ENCODE peak calls at places on chromosomes 7 and 10, in eight cellular contexts. D is colonic mucosa, H is ovary, F is PC-9, M is Peyer's patch, T is HFF-Myc, A is endodermal cell, W is PC-3. Q is an unnamed sample.

GRCh38 chr7:151383638-151384351 is 26.0 kb downstream of the WDR86 start:
- DNase-seq in F (no peak), A (peak; percentile 36), T (no peak), D (no peak), M (no peak), H (no peak), W (no peak), Q (no peak)

GRCh38 chr10:124414077-124414476 is 4.6 kb downstream of the OAT start:
- DNase-seq in M (no peak), W (no peak), T (no peak), F (no peak), D (no peak), A (no peak), H (no peak), Q (no peak)

GRCh38 chr7:120985130-120985758 is 3.3 kb upstream of the CPED1 start:
- DNase-seq in W (no peak), H (no peak), M (no peak), T (no peak), A (no peak), F (no peak), D (no peak), Q (no peak)

GRCh38 chr7:115679976-115680375 is 350.6 kb downstream of the TFEC start:
- DNase-seq in W (peak; percentile 61), D (peak; percentile 56), M (no peak), A (peak; percentile 70), T (no peak), F (no peak), H (no peak), Q (no peak)

GRCh38 chr10:75358835-75359421 is 42.6 kb downstream of the ZNF503 start:
- DNase-seq in T (no peak), D (no peak), F (peak; percentile 99), M (no peak), A (no peak), H (no peak), W (peak; percentile 100), Q (no peak)

GRCh38 chr7:159212226-159212625 is 67.6 kb upstream of the VIPR2 start:
- DNase-seq in D (no peak), T (no peak), M (no peak), W (no peak), F (no peak), H (no peak), A (peak; percentile 14), Q (no peak)

GRCh38 chr7:45657890-45658715 is 83.9 kb downstream of the ADCY1 start:
- DNase-seq in W (no peak), F (no peak), T (no peak), M (no peak), D (no peak), A (peak; percentile 33), H (no peak), Q (peak; percentile 47)

GRCh38 chr7:961546-962400 is 7.3 kb upstream of the ADAP1 start:
- DNase-seq in A (no peak), M (no peak), W (no peak), D (no peak), H (no peak), T (no peak), F (no peak), Q (no peak)

GRCh38 chr7:104862719-104863118 is 151.3 kb upstream of the KMT2E start:
- DNase-seq in H (no peak), T (no peak), D (no peak), M (no peak), A (peak; percentile 79), W (peak; percentile 30), F (no peak), Q (no peak)

GRCh38 chr10:131898061-131898460 is 2.7 kb upstream of the PPP2R2D start:
- DNase-seq in F (no peak), D (no peak), T (no peak), M (no peak), A (no peak), H (no peak), W (no peak), Q (no peak)

GRCh38 chr10:101013365-101013825 is 13.8 kb downstream of the LZTS2 start:
- DNase-seq in T (no peak), H (no peak), D (no peak), W (no peak), F (no peak), A (no peak), M (no peak), Q (no peak)

GRCh38 chr10:64130152-64130551 is 609.0 kb downstream of the REEP3 start:
- DNase-seq in H (no peak), D (no peak), M (no peak), W (no peak), T (no peak), F (no peak), A (no peak), Q (no peak)

GRCh38 chr7:68770649-68771048 is 827.6 kb upstream of the AUTS2 start:
- DNase-seq in F (no peak), T (no peak), M (no peak), W (no peak), D (no peak), A (no peak), H (no peak), Q (no peak)

GRCh38 chr10:8054498-8055407 is at the start of gene GATA3:
- DNase-seq in F (peak; percentile 70), A (peak; percentile 88), M (peak; percentile 81), H (no peak), W (peak; percentile 47), D (peak; percentile 58), T (no peak), Q (peak; percentile 74)

GRCh38 chr7:2645274-2645868 is 13.6 kb downstream of the TTYH3 start:
- DNase-seq in M (peak; percentile 83), D (no peak), W (no peak), T (no peak), F (no peak), H (no peak), A (peak; percentile 70), Q (no peak)

GRCh38 chr7:51591223-51591622 is 274.6 kb upstream of the COBL start:
- DNase-seq in A (no peak), F (peak; percentile 8), H (no peak), D (no peak), W (no peak), T (no peak), M (no peak), Q (no peak)

GRCh38 chr7:51590746-51591145 is 274.1 kb upstream of the COBL start:
- DNase-seq in H (no peak), D (no peak), A (peak; percentile 88), W (no peak), F (peak; percentile 28), M (no peak), T (no peak), Q (no peak)

GRCh38 chr7:51592822-51593221 is 276.2 kb upstream of the COBL start:
- DNase-seq in A (no peak), T (no peak), F (peak; percentile 25), W (no peak), H (no peak), M (no peak), D (no peak), Q (no peak)

GRCh38 chr7:51589111-51589510 is 272.5 kb upstream of the COBL start:
- DNase-seq in D (no peak), M (no peak), H (no peak), F (peak; percentile 12), W (no peak), T (no peak), A (no peak), Q (no peak)

GRCh38 chr7:51587600-51587999 is 271.0 kb upstream of the COBL start:
- DNase-seq in D (no peak), F (no peak), A (peak; percentile 57), W (no peak), T (no peak), M (no peak), H (no peak), Q (no peak)
- TF ChIP-seq CTCF in D (no peak), F (no peak), A (peak; percentile 57), W (no peak), T (no peak), M (no peak), H (no peak), Q (no peak)

GRCh38 chr10:77695186-77695585 is 57.6 kb upstream of the KCNMA1 start:
- DNase-seq in M (no peak), T (no peak), H (no peak), F (no peak), W (no peak), A (no peak), D (no peak), Q (no peak)

GRCh38 chr10:77696584-77696983 is 59.0 kb upstream of the KCNMA1 start:
- DNase-seq in M (no peak), W (no peak), T (no peak), F (no peak), D (peak; percentile 4), A (no peak), H (no peak), Q (no peak)

GRCh38 chr10:77689339-77689738 is 51.7 kb upstream of the KCNMA1 start:
- DNase-seq in M (no peak), D (peak; percentile 13), A (no peak), F (no peak), T (no peak), W (no peak), H (no peak), Q (no peak)

GRCh38 chr10:77687621-77688020 is 50.0 kb upstream of the KCNMA1 start:
- DNase-seq in D (peak; percentile 9), F (no peak), T (no peak), A (peak; percentile 66), W (peak; percentile 39), M (no peak), H (no peak), Q (no peak)

DNA sequence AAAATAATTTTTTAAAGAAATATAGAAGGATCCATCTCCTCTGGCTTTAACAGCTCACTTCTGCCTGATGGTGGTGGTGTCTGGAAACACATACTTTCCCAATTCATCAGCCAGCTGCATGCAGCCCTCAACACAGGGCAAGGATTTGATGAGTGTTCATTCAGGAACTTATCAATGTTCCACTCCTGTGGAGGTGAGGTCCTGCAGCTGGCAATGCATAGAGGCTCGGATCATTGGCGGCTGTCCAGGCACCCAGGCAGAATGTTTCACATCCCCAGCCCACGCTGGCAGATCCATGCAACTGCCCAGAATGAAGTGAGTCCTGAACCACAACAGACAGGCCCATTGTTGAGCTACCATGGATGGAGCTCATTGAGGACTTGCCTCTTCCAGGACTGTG is 55.2 kb upstream of the KCNMA1 start:
- DNase-seq in A (no peak), F (no peak), T (no peak), H (no peak), D (peak; percentile 6), M (no peak), W (peak; percentile 60), Q (no peak)
- TF ChIP-seq CTCF in A (no peak), F (no peak), T (no peak), H (no peak), D (no peak), M (no peak), W (no peak), Q (no peak)

DNA sequence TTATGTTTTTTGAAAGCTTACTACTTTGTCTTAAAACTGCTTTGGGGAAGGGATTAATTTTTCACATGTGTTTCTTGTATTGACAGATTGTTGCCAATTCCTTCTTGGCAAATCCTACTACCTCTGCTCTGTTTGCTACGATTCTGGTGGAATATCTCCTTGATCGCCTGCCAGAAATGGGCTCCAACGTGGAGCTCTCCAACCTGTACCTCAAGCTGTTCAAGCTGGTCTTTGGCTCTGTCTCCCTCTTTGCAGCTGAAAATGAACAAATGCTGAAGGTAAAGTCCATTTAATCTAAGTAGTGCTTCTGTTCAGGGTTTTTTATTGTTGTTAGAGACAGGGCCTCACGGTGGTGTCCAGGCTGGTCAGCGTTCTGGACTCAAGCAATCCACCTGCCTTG is 33.6 kb downstream of the TRRAP start:
- DNase-seq in W (no peak), M (no peak), F (no peak), A (no peak), T (no peak), H (no peak), D (no peak), Q (no peak)
- TF ChIP-seq CTCF in W (no peak), M (no peak), F (no peak), A (no peak), T (no peak), H (no peak), D (no peak), Q (no peak)

GRCh38 chr7:149764481-149765398 is 8.6 kb downstream of the ZNF467 start:
- DNase-seq in W (no peak), T (no peak), F (no peak), M (no peak), A (peak; percentile 90), D (no peak), H (no peak), Q (no peak)
- TF ChIP-seq CTCF in W (no peak), T (no peak), F (no peak), M (no peak), A (peak; percentile 74), D (no peak), H (no peak), Q (peak; percentile 45)

Q was measured in right atrium auricular region.